ENCODE peak calls at places on chromosomes 6 and 20, in nine cellular contexts. L, C, M, G, O, Y, V, H and I are unnamed samples.

GRCh38 chr6:163083141-163083540 is 331.4 kb upstream of the QKI start:
- DNase-seq in C (no peak), L (no peak), G (no peak), Y (no peak), V (no peak), M (no peak), O (no peak), H (no peak), I (no peak)

GRCh38 chr6:106163966-106164877 is 78.1 kb downstream of the PRDM1 start:
- DNase-seq in H (no peak), M (no peak), C (peak; percentile 93), Y (peak; percentile 87), G (no peak), L (peak; percentile 97), O (no peak), V (peak; percentile 79), I (peak; percentile 83)

GRCh38 chr6:110520188-110520956 is 44.0 kb upstream of the SLC22A16 start:
- DNase-seq in V (no peak), C (no peak), L (no peak), O (no peak), G (no peak), Y (no peak), H (no peak), M (peak; percentile 61), I (no peak)

GRCh38 chr6:29611426-29611825 is 21.6 kb downstream of the GABBR1 start:
- DNase-seq in G (no peak), Y (no peak), C (no peak), M (no peak), O (no peak), V (no peak), H (no peak), L (no peak), I (no peak)

GRCh38 chr20:35311409-35311808 is 19.2 kb upstream of the FAM83C start:
- DNase-seq in L (peak; percentile 66), Y (no peak), H (peak; percentile 88), M (no peak), O (no peak), C (no peak), G (peak; percentile 37), V (peak; percentile 77), I (peak; percentile 64)

GRCh38 chr6:1607557-1608221 is 2.0 kb upstream of the FOXC1 start:
- DNase-seq in M (peak; percentile 52), C (no peak), V (no peak), G (no peak), Y (no peak), H (no peak), O (peak; percentile 82), L (peak; percentile 31), I (no peak)

GRCh38 chr20:2729791-2730190 is 37.2 kb downstream of the EBF4 start:
- DNase-seq in L (peak; percentile 38), C (no peak), O (no peak), V (peak; percentile 6), Y (no peak), H (no peak), M (no peak), G (no peak), I (peak; percentile 14)

GRCh38 chr6:7939186-7939863 is 28.7 kb upstream of the TXNDC5 start:
- DNase-seq in O (no peak), L (peak; percentile 44), Y (no peak), M (no peak), C (no peak), V (no peak), G (no peak), H (no peak), I (no peak)

GRCh38 chr6:87705070-87705691 is 3.1 kb upstream of the AKIRIN2 start:
- DNase-seq in L (peak; percentile 49), M (peak; percentile 76), Y (peak; percentile 83), C (no peak), O (no peak), G (peak; percentile 74), V (peak; percentile 80), H (no peak), I (peak; percentile 71)

GRCh38 chr20:4156411-4156810 is 141.1 kb upstream of the RNF24 start:
- DNase-seq in H (no peak), C (no peak), V (no peak), Y (no peak), M (no peak), L (no peak), O (no peak), G (no peak), I (no peak)

GRCh38 chr20:4157516-4157915 is 142.2 kb upstream of the RNF24 start:
- DNase-seq in Y (no peak), G (no peak), C (no peak), O (no peak), V (no peak), M (no peak), H (no peak), L (no peak), I (no peak)

GRCh38 chr20:4159765-4160490 is 144.6 kb upstream of the RNF24 start:
- DNase-seq in G (no peak), M (no peak), V (no peak), Y (no peak), H (no peak), L (no peak), O (peak; percentile 42), C (no peak), I (no peak)

GRCh38 chr20:4160761-4161305 is 145.5 kb upstream of the RNF24 start:
- DNase-seq in M (peak; percentile 37), V (peak; percentile 54), Y (no peak), H (no peak), C (peak; percentile 77), G (no peak), O (peak; percentile 50), L (no peak), I (peak; percentile 54)

GRCh38 chr20:4158466-4159050 is 143.2 kb upstream of the RNF24 start:
- DNase-seq in C (no peak), G (no peak), H (no peak), L (peak; percentile 30), O (no peak), V (no peak), M (no peak), Y (no peak), I (no peak)
- H4K20me1 ChIP-seq in C (no peaks in the 10 kb centered on the region), G (no peaks in the 10 kb centered on the region), H (no peaks in the 10 kb centered on the region), L (no peaks in the 10 kb centered on the region), O (peaks cover 14% of the 10 kb centered on the region), V (peaks cover 85% of the 10 kb centered on the region), M (peaks cover 8% of the 10 kb centered on the region), Y (no peaks in the 10 kb centered on the region), I (peaks cover 85% of the 10 kb centered on the region)

GRCh38 chr6:20481281-20481680 is 53.0 kb upstream of the CDKAL1 start:
- DNase-seq in H (no peak), O (no peak), Y (no peak), G (no peak), M (no peak), L (no peak), C (no peak), V (no peak), I (no peak)

GRCh38 chr6:20483902-20484497 is 50.3 kb upstream of the CDKAL1 start:
- DNase-seq in Y (no peak), M (no peak), O (no peak), C (peak; percentile 29), V (no peak), H (no peak), L (peak; percentile 9), G (no peak), I (no peak)

GRCh38 chr6:20490591-20490990 is 43.7 kb upstream of the CDKAL1 start:
- DNase-seq in V (no peak), O (no peak), M (no peak), L (no peak), H (no peak), G (no peak), C (no peak), Y (no peak), I (no peak)

GRCh38 chr6:20487669-20488375 is 46.4 kb upstream of the CDKAL1 start:
- DNase-seq in C (peak; percentile 24), O (no peak), L (no peak), H (no peak), V (peak; percentile 75), Y (no peak), G (no peak), M (no peak), I (peak; percentile 85)

GRCh38 chr6:20486641-20487040 is 47.6 kb upstream of the CDKAL1 start:
- DNase-seq in C (no peak), G (no peak), Y (no peak), L (no peak), O (no peak), V (peak; percentile 19), M (no peak), H (no peak), I (peak; percentile 47)
- H3K36me3 ChIP-seq in C (peaks cover 4% of the 10 kb centered on the region), G (peaks cover 97% of the 10 kb centered on the region), Y (peaks cover 9% of the 10 kb centered on the region), L (peaks cover 73% of the 10 kb centered on the region), O (peaks cover 84% of the 10 kb centered on the region), V (peaks cover 28% of the 10 kb centered on the region), M (peaks cover 75% of the 10 kb centered on the region), H (peaks cover 21% of the 10 kb centered on the region), I (peaks cover 60% of the 10 kb centered on the region)

GRCh38 chr6:159790947-159791598 is 806 bp downstream of the MRPL18 start:
- DNase-seq in Y (no peak), M (no peak), O (no peak), L (peak; percentile 20), G (no peak), H (peak; percentile 20), V (no peak), C (no peak), I (no peak)

GRCh38 chr6:159788757-159789376 is 535 bp downstream of the TCP1 start:
- DNase-seq in Y (no peak), G (peak; percentile 48), M (peak; percentile 47), H (peak; percentile 23), O (no peak), V (peak; percentile 42), C (peak; percentile 46), L (peak; percentile 71), I (peak; percentile 9)

GRCh38 chr6:159790149-159790946 is at the start of gene MRPL18:
- DNase-seq in V (peak; percentile 98), C (peak; percentile 98), G (peak; percentile 98), L (peak; percentile 97), Y (peak; percentile 95), M (peak; percentile 99), O (peak; percentile 77), H (peak; percentile 98), I (peak; percentile 98)

GRCh38 chr6:159789377-159790148 is at the start of gene TCP1:
- DNase-seq in Y (peak; percentile 99), H (peak; percentile 99), V (peak; percentile 99), L (peak; percentile 100), G (peak; percentile 98), O (peak; percentile 96), C (peak; percentile 100), M (peak; percentile 100), I (peak; percentile 99)

GRCh38 chr6:159788276-159788675 is 1.1 kb downstream of the TCP1 start:
- DNase-seq in L (peak; percentile 16), Y (no peak), C (no peak), O (no peak), G (no peak), M (no peak), H (no peak), V (no peak), I (no peak)
- H4K20me1 ChIP-seq in L (peaks cover 9% of the 10 kb centered on the region), Y (no peaks in the 10 kb centered on the region), C (no peaks in the 10 kb centered on the region), O (peaks cover 12% of the 10 kb centered on the region), G (peaks cover 20% of the 10 kb centered on the region), M (peaks cover 21% of the 10 kb centered on the region), H (no peaks in the 10 kb centered on the region), V (peaks cover 16% of the 10 kb centered on the region), I (peaks cover 56% of the 10 kb centered on the region)

DNA sequence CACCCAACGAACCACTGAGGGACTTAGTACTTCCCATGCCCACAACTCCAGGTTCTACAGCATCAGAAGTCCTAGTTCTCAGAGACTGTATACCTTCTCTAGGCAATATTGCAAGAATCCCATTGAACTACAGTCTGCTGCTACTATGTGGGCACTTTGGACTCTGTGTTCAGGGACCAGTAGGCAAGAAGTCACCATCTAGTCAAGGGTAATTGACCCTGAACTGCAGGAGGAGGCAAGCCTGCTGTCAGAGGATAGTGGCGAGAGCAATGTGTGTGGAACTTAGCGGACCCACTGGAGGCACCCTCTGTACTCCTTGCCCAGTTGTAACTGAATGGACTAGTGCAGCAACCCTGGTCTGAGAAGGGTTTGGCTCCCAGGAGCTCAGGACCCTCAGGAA is 15.7 kb downstream of the HEBP2 start:
- DNase-seq in O (no peak), Y (no peak), H (no peak), V (no peak), C (no peak), M (peak; percentile 35), G (no peak), L (no peak), I (no peak)
- H3K36me3 ChIP-seq in O (peaks cover 12% of the 10 kb centered on the region), Y (peaks cover 4% of the 10 kb centered on the region), H (peaks cover 5% of the 10 kb centered on the region), V (peaks cover 13% of the 10 kb centered on the region), C (peaks cover 5% of the 10 kb centered on the region), M (peaks cover 23% of the 10 kb centered on the region), G (no peaks in the 10 kb centered on the region), L (no peaks in the 10 kb centered on the region), I (peaks cover 4% of the 10 kb centered on the region)